ENCODE peak calls at places on chromosomes 7 and 10, in five cellular contexts. D, U, E, P and K are unnamed samples.

GRCh38 chr10:99396471-99396870 is 34.0 kb downstream of the GOT1 start:
- DNase-seq in D (no peak), U (no peak), E (no peak), P (no peak), K (no peak)

GRCh38 chr7:92830047-92830446 is 6.3 kb downstream of the CDK6 start:
- DNase-seq in D (no peak), U (no peak), E (no peak), P (no peak), K (no peak)

GRCh38 chr7:144531181-144531580 is 127.7 kb upstream of the NOBOX start:
- DNase-seq in D (no peak), U (no peak), E (no peak), P (no peak), K (no peak)

GRCh38 chr7:64799-65430 is 127.5 kb upstream of the FAM20C start:
- DNase-seq in D (no peak), U (no peak), E (peak), P (no peak), K (no peak)

GRCh38 chr10:49646256-49646870 is 32.5 kb downstream of the CHAT start:
- DNase-seq in D (no peak), U (no peak), E (no peak), P (no peak), K (no peak)

GRCh38 chr7:134613623-134614347 is 32.9 kb upstream of the BPGM start:
- DNase-seq in D (peak), U (no peak), E (peak), P (no peak), K (no peak)

GRCh38 chr7:127437772-127438330 is 45.3 kb upstream of the ZNF800 start:
- DNase-seq in D (no peak), U (no peak), E (no peak), P (no peak), K (no peak)

GRCh38 chr10:83538047-83538446 is 601.3 kb upstream of the GHITM start:
- DNase-seq in D (no peak), U (no peak), E (no peak), P (no peak), K (no peak)

GRCh38 chr7:988426-988911 is 5.5 kb downstream of the CYP2W1 start:
- DNase-seq in D (no peak), U (no peak), E (no peak), P (peak), K (no peak)

GRCh38 chr10:95360122-95360715 is 69.4 kb upstream of the PDLIM1 start:
- DNase-seq in D (peak), U (no peak), E (no peak), P (no peak), K (no peak)

GRCh38 chr10:14617850-14618249 is 156.8 kb downstream of the FAM107B start:
- DNase-seq in D (no peak), U (no peak), E (no peak), P (no peak), K (no peak)

GRCh38 chr7:105224884-105225651 is 163.7 kb downstream of the SRPK2 start:
- DNase-seq in D (peak), U (no peak), E (peak), P (no peak), K (no peak)

GRCh38 chr10:118564652-118565051 is 30.8 kb downstream of the PRLHR start:
- DNase-seq in D (peak), U (no peak), E (no peak), P (no peak), K (no peak)

GRCh38 chr7:22629056-22629455 is 97.9 kb upstream of the IL6 start:
- DNase-seq in D (no peak), U (no peak), E (no peak), P (no peak), K (no peak)

GRCh38 chr10:88996927-88997326 is 6.3 kb downstream of the FAS start:
- DNase-seq in D (no peak), U (no peak), E (no peak), P (no peak), K (no peak)

GRCh38 chr10:12469345-12469744 is 120.0 kb downstream of the CAMK1D start:
- DNase-seq in D (peak), U (no peak), E (no peak), P (no peak), K (no peak)

GRCh38 chr7:142954680-142955268 is 7.4 kb downstream of the KEL start:
- DNase-seq in D (no peak), U (no peak), E (no peak), P (no peak), K (no peak)

GRCh38 chr7:16795624-16796023 is 9.2 kb downstream of the AGR2 start:
- DNase-seq in D (no peak), U (no peak), E (no peak), P (no peak), K (no peak)

GRCh38 chr10:68829494-68829893 is 2.2 kb downstream of the STOX1 start:
- DNase-seq in D (no peak), U (no peak), E (no peak), P (no peak), K (no peak)

GRCh38 chr7:135755351-135755753 is 6.7 kb upstream of the FAM180A start:
- DNase-seq in D (no peak), U (no peak), E (no peak), P (no peak), K (no peak)
- H3K27ac ChIP-seq in D (no peak), U (no peak), E (no peak), P (no peak), K (no peak)

GRCh38 chr10:109987828-109988227 is 20.0 kb upstream of the ADD3 start:
- DNase-seq in D (no peak), U (no peak), E (no peak), P (no peak), K (no peak)
- H3K27ac ChIP-seq in D (no peak), U (no peak), E (no peak), P (no peak), K (no peak)

GRCh38 chr10:113292743-113293142 is 260.1 kb upstream of the HABP2 start:
- DNase-seq in D (no peak), U (no peak), E (no peak), P (no peak), K (no peak)

GRCh38 chr10:113292086-113292485 is 260.8 kb upstream of the HABP2 start:
- DNase-seq in D (no peak), U (no peak), E (no peak), P (no peak), K (no peak)

GRCh38 chr10:113293167-113293566 is 259.7 kb upstream of the HABP2 start:
- DNase-seq in D (no peak), U (no peak), E (no peak), P (no peak), K (no peak)

GRCh38 chr10:113290137-113290536 is 262.7 kb upstream of the HABP2 start:
- DNase-seq in D (no peak), U (no peak), E (no peak), P (no peak), K (no peak)

DNA sequence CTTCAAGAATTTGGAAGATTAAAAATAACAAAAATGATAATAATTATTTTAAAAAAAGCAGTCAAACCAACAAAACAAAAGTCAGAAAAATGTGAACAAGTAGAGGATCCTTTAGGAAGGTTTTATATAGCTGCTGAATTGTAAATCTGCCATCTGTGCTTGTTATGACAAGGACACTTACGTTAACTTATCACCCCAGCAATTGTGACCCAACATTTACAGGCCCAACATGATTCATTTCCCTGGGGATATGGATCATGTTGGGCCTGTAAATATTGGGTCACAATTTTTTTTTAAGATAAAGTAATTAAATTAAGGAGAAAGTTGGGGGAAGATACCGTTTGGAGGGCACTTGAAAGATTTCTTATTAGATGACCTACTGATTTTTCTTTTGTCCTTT is 261.4 kb upstream of the HABP2 start:
- DNase-seq in D (no peak), U (no peak), E (no peak), P (no peak), K (no peak)
- H3K27ac ChIP-seq in D (no peak), U (no peak), E (no peak), P (no peak), K (no peak)

GRCh38 chr7:25753837-25754236 is 398.2 kb upstream of the NFE2L3 start:
- DNase-seq in D (no peak), U (no peak), E (no peak), P (no peak), K (no peak)

GRCh38 chr7:25752967-25753791 is 398.8 kb upstream of the NFE2L3 start:
- DNase-seq in D (no peak), U (no peak), E (no peak), P (no peak), K (no peak)

GRCh38 chr7:25754333-25754732 is 397.7 kb upstream of the NFE2L3 start:
- DNase-seq in D (no peak), U (no peak), E (no peak), P (peak), K (no peak)

GRCh38 chr7:25752169-25752568 is 399.8 kb upstream of the NFE2L3 start:
- DNase-seq in D (no peak), U (no peak), E (no peak), P (no peak), K (no peak)

GRCh38 chr7:25750738-25751529 is 401.1 kb upstream of the NFE2L3 start:
- DNase-seq in D (no peak), U (no peak), E (no peak), P (no peak), K (no peak)
- H3K27ac ChIP-seq in D (no peak), U (no peak), E (no peak), P (peak), K (peak)

GRCh38 chr10:103837370-103838094 is 17.8 kb downstream of the SH3PXD2A start:
- DNase-seq in D (no peak), U (no peak), E (no peak), P (no peak), K (peak)
- H3K27ac ChIP-seq in D (peak), U (no peak), E (no peak), P (peak), K (peak)

DNA sequence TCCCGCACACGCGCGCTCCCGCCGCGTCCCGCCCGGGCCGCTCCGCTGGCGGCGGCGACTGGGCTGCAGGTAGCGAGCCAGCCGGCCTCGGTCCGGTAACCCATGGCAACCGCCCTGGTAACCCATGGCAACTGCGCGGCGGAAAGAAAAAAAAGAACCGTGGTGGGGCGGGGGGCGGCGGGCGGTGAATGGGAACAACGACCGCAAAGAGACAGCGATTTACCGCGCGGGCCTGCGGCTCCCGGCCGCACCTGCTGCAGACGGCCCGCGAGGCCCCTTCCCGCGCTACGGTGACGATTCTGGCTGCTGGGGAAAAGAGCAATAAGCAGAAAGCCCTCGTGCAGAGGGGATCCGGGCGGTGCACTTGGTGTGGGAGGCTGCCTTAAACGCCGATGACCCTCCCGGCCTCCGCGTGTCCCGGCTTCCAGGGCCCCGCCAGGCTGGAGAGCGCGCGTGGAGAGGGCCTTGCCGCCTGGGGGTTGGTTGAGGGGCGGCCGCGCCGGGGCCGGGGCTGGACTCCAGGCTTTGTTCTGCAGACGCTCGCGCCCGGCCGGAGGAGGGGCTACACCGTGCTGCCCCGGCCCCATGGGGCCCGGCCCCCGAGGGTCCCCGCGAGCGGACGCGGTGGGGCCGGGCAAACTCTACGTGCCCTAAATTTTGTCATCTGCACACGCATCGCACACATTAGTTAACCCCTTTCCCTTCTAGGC is 84.7 kb downstream of the SNX10 start:
- DNase-seq in D (peak), U (no peak), E (peak), P (peak), K (peak)
- H3K27ac ChIP-seq in D (peak), U (no peak), E (peak), P (peak), K (no peak)